ENCODE peak calls at places on chromosomes 4 and X, in four cellular contexts. K, P, B and Z are unnamed samples.

GRCh38 chrX:115147220-115147619 is 42.0 kb upstream of the RBMXL3 start:
- DNase-seq in K (peak), B (peak), P (no peak), Z (no peak)

GRCh38 chr4:149345424-149345823 is 470.2 kb downstream of the IQCM start:
- DNase-seq in P (no peak), K (no peak), B (no peak), Z (no peak)

GRCh38 chr4:61149278-61149677 is 50.8 kb upstream of the ADGRL3 start:
- DNase-seq in B (no peak), P (no peak), K (peak), Z (no peak)

GRCh38 chr4:100299019-100299418 is 108.8 kb upstream of the DDIT4L start:
- DNase-seq in B (no peak), P (no peak), K (peak), Z (no peak)

GRCh38 chr4:115781528-115782146 is 668.2 kb upstream of the NDST4 start:
- DNase-seq in B (no peak), P (no peak), K (no peak), Z (no peak)

GRCh38 chrX:130645955-130646583 is 244.3 kb downstream of the RBMX2 start:
- DNase-seq in K (no peak), P (no peak), B (no peak), Z (no peak)

GRCh38 chr4:111988514-111988913 is 156.7 kb upstream of the FAM241A start:
- DNase-seq in P (no peak), K (no peak), B (no peak), Z (no peak)

GRCh38 chr4:24720979-24721378 is 74.4 kb upstream of the SOD3 start:
- DNase-seq in P (no peak), B (no peak), K (no peak), Z (no peak)

GRCh38 chrX:150848914-150849365 is 49.5 kb downstream of the CD99L2 start:
- DNase-seq in P (no peak), K (no peak), B (no peak), Z (no peak)

GRCh38 chr4:44150091-44150576 is 298.5 kb downstream of the KCTD8 start:
- DNase-seq in K (peak), B (peak), P (no peak), Z (no peak)

GRCh38 chr4:48943387-48943786 is 36.8 kb upstream of the OCIAD2 start:
- DNase-seq in K (no peak), B (peak), P (peak), Z (no peak)

GRCh38 chr4:139975830-139976272 is 178.1 kb downstream of the MAML3 start:
- DNase-seq in B (no peak), K (peak), P (no peak), Z (no peak)

GRCh38 chr4:145623831-145624230 is 4.6 kb downstream of the MMAA start:
- DNase-seq in P (no peak), B (no peak), K (peak), Z (no peak)

GRCh38 chrX:42290608-42291007 is 367.3 kb upstream of the CASK start:
- DNase-seq in B (peak), P (no peak), K (peak), Z (no peak)

GRCh38 chr4:161987611-161988010 is 176.2 kb downstream of the FSTL5 start:
- DNase-seq in P (no peak), B (peak), K (no peak), Z (no peak)

GRCh38 chrX:1535241-1536041 is 1.5 kb downstream of the P2RY8 start:
- DNase-seq in P (no peak), K (no peak), B (no peak), Z (no peak)

GRCh38 chr4:137530176-137530575 is 2.1 kb downstream of the PCDH18 start:
- DNase-seq in K (peak), B (no peak), P (no peak), Z (no peak)
- H3K4ac ChIP-seq in K (peak), B (no peak), P (no peak), Z (no peak)

GRCh38 chr4:98143001-98143899 is at the start of gene STPG2:
- DNase-seq in P (peak), B (peak), K (peak), Z (peak)
- H3K4ac ChIP-seq in P (no peak), B (no peak), K (peak), Z (no peak)

GRCh38 chr4:102867278-102868152 is 1.3 kb upstream of the CISD2 start:
- DNase-seq in B (no peak), K (no peak), P (no peak), Z (no peak)

GRCh38 chr4:102871772-102872171 is 3.0 kb downstream of the CISD2 start:
- DNase-seq in K (no peak), P (no peak), B (peak), Z (no peak)

GRCh38 chr4:102869569-102870227 is 906 bp downstream of the CISD2 start:
- DNase-seq in K (peak), P (no peak), B (no peak), Z (no peak)

GRCh38 chr4:102868153-102868781 is 525 bp upstream of the CISD2 start:
- DNase-seq in K (no peak), B (no peak), P (no peak), Z (no peak)

GRCh38 chr4:102868782-102869568 is at the start of gene CISD2:
- DNase-seq in P (peak), K (peak), B (peak), Z (peak)
- H3K4ac ChIP-seq in P (no peak), K (peak), B (peak), Z (no peak)

GRCh38 chr4:147829401-147830101 is 97.7 kb downstream of the ARHGAP10 start:
- DNase-seq in K (peak), P (no peak), B (no peak), Z (no peak)
- H3K4ac ChIP-seq in K (peak), P (no peak), B (no peak), Z (no peak)

GRCh38 chr4:189178125-189178746 is 762.4 kb upstream of the FRG1 start:
- DNase-seq in P (peak), B (no peak), K (no peak), Z (no peak)

GRCh38 chr4:189176002-189176401 is 764.7 kb upstream of the FRG1 start:
- DNase-seq in P (no peak), K (no peak), B (no peak), Z (no peak)

GRCh38 chr4:189177130-189177529 is 763.5 kb upstream of the FRG1 start:
- DNase-seq in K (peak), P (no peak), B (peak), Z (no peak)
- H3K4ac ChIP-seq in K (no peak), P (no peak), B (no peak), Z (no peak)

GRCh38 chr4:10207116-10207515 is 90.5 kb upstream of the WDR1 start:
- DNase-seq in P (no peak), B (no peak), K (no peak), Z (no peak)

GRCh38 chr4:10212400-10212799 is 95.8 kb upstream of the WDR1 start:
- DNase-seq in B (no peak), P (no peak), K (no peak), Z (no peak)

DNA sequence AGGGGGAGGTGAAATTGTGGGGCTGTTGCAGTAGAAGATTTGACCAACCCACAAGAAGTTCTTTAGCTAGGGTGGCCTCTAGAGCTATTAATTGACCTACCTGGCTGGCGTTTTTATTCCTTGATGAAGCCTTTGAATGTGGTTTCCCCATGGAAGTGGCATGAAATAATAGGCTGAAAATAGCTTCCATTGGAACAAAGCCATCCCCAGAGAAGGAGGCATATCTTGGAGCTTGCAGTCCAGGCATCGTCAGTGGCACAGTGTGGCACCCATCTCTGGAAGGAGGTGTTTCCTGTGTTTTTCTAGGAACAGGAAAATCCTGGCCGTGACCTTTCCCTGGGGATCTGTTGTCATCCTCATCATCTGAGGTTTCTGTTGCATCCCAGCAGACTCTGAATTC is 96.3 kb upstream of the WDR1 start:
- DNase-seq in B (no peak), K (no peak), P (no peak), Z (no peak)
- H3K4ac ChIP-seq in B (no peak), K (no peak), P (no peak), Z (no peak)

DNA sequence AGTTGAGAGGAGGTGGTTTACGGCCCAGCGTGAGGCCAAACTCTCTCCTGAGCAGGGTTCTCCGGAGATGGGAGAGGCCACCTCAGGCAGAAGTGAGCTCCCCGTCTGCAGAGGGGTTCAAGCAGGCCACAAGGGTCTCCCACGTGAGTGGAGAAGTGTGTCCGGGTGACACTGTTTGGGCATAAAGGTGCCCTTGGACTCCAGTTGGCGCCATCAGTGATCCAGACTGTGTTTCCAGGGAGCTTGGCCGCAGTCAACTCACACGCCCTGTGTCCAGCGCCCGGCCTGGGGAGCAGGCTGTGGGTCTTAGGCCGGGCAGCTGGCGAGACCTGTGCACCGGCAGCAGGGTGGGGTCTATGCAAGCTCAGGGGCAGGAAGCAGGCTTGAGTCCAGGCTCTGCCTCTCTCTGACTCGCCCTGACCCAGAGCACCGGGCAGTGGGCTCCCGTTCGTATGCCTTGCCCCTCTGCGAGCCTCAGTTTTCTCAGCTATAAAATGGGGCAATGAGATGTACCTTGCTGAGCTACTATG is 24.6 kb upstream of the HTRA3 start:
- DNase-seq in P (no peak), K (no peak), B (no peak), Z (no peak)
- H3K4ac ChIP-seq in P (no peak), K (no peak), B (no peak), Z (no peak)